ENCODE peak calls at places on chromosomes 7 and 10, in nine cellular contexts. N, R, A, S, H, D, V, E and B are unnamed samples.
A peak's percentile ranks its signal among the peaks of the same experiment; 100 is the strongest.

GRCh38 chr10:12194752-12195271 is 879 bp downstream of the NUDT5 start:
- DNase-seq in S (peak; percentile 2), E (peak; percentile 64), V (peak; percentile 46), A (peak; percentile 32), D (no peak), R (peak; percentile 38), H (no peak), N (peak; percentile 45), B (peak; percentile 55)

GRCh38 chr10:64142395-64142794 is 621.2 kb downstream of the REEP3 start:
- DNase-seq in E (no peak), H (no peak), A (no peak), N (no peak), R (no peak), V (no peak), S (no peak), D (no peak), B (no peak)

GRCh38 chr10:132907901-132908620 is 34.3 kb downstream of the CFAP46 start:
- DNase-seq in R (no peak), V (no peak), H (no peak), S (no peak), A (no peak), D (no peak), N (no peak), E (no peak), B (no peak)

GRCh38 chr10:119677126-119677525 is 25.9 kb downstream of the BAG3 start:
- DNase-seq in V (no peak), D (no peak), N (no peak), A (no peak), R (no peak), E (no peak), H (no peak), S (no peak), B (no peak)

GRCh38 chr7:64515330-64515729 is 47.5 kb downstream of the ZNF680 start:
- DNase-seq in V (no peak), E (no peak), R (no peak), S (no peak), N (no peak), A (no peak), H (no peak), D (no peak), B (no peak)

GRCh38 chr10:46250898-46251856 is 35.6 kb upstream of the ANTXRL start:
- DNase-seq in A (no peak), S (no peak), H (no peak), V (no peak), N (no peak), R (no peak), E (no peak), D (no peak), B (no peak)

GRCh38 chr10:11025978-11026377 is 8.3 kb downstream of the CELF2 start:
- DNase-seq in E (no peak), S (no peak), A (no peak), R (no peak), N (no peak), H (no peak), V (no peak), D (no peak), B (no peak)

GRCh38 chr7:45889367-45890067 is 1.2 kb downstream of the IGFBP1 start:
- DNase-seq in E (no peak), D (no peak), H (no peak), R (no peak), V (no peak), N (no peak), S (no peak), A (no peak), B (no peak)